ENCODE peak calls at places on chromosome 14, in six cellular contexts. B, E, N, Q, K and U are unnamed samples.
A peak's percentile ranks its signal among the peaks of the same experiment; 100 is the strongest.

GRCh38 chr14:65958664-65959562 is 527.3 kb upstream of the CCDC196 start:
- DNase-seq in B (no peak), E (peak; percentile 29), N (peak; percentile 42), Q (peak; percentile 39), K (peak; percentile 49), U (no peak)

GRCh38 chr14:22276913-22277816 is 311.9 kb downstream of the DAD1 start:
- DNase-seq in B (no peak), E (peak; percentile 10), N (peak; percentile 44), Q (peak; percentile 15), K (peak; percentile 3), U (no peak)

GRCh38 chr14:89849931-89850330 is 104.6 kb downstream of the EFCAB11 start:
- DNase-seq in B (no peak), E (peak; percentile 75), N (no peak), Q (no peak), K (no peak), U (no peak)

GRCh38 chr14:102893452-102893851 is 29.0 kb upstream of the AMN start:
- DNase-seq in B (no peak), E (no peak), N (no peak), Q (no peak), K (no peak), U (no peak)

GRCh38 chr14:33201116-33201515 is 262.4 kb downstream of the NPAS3 start:
- DNase-seq in B (no peak), E (no peak), N (no peak), Q (no peak), K (no peak), U (no peak)

GRCh38 chr14:96156804-96157760 is 47.6 kb upstream of the BDKRB2 start:
- DNase-seq in B (no peak), E (no peak), N (no peak), Q (no peak), K (peak; percentile 50), U (no peak)

GRCh38 chr14:71529855-71530254 is 402.4 kb upstream of the RGS6 start:
- DNase-seq in B (peak; percentile 43), E (no peak), N (peak; percentile 15), Q (no peak), K (no peak), U (no peak)

GRCh38 chr14:72463291-72463866 is 430.5 kb downstream of the DPF3 start:
- DNase-seq in B (no peak), E (peak; percentile 85), N (peak; percentile 63), Q (peak; percentile 64), K (no peak), U (no peak)

GRCh38 chr14:71711619-71712018 is 220.6 kb upstream of the RGS6 start:
- DNase-seq in B (no peak), E (peak; percentile 91), N (peak; percentile 91), Q (peak; percentile 38), K (no peak), U (peak; percentile 52)

GRCh38 chr14:77880056-77880455 is 80.1 kb downstream of the ADCK1 start:
- DNase-seq in B (no peak), E (no peak), N (no peak), Q (no peak), K (no peak), U (no peak)

GRCh38 chr14:103149847-103150246 is 26.6 kb downstream of the TNFAIP2 start:
- DNase-seq in B (no peak), E (no peak), N (no peak), Q (no peak), K (no peak), U (no peak)

GRCh38 chr14:64253672-64254071 is 40.5 kb downstream of the ESR2 start:
- DNase-seq in B (no peak), E (peak; percentile 74), N (no peak), Q (no peak), K (no peak), U (no peak)

GRCh38 chr14:68941820-68942219 is 37.3 kb downstream of the ACTN1 start:
- DNase-seq in B (peak; percentile 63), E (peak; percentile 100), N (peak; percentile 93), Q (peak; percentile 95), K (no peak), U (peak; percentile 85)

GRCh38 chr14:65414961-65415589 is 2.5 kb downstream of the FUT8 start:
- DNase-seq in B (no peak), E (peak; percentile 50), N (peak; percentile 34), Q (peak; percentile 7), K (peak; percentile 31), U (no peak)

GRCh38 chr14:101480747-101481530 is 80.4 kb upstream of the DIO3 start:
- DNase-seq in B (no peak), E (no peak), N (peak; percentile 37), Q (peak; percentile 76), K (no peak), U (peak; percentile 2)

GRCh38 chr14:71574976-71575375 is 357.3 kb upstream of the RGS6 start:
- DNase-seq in B (no peak), E (peak; percentile 89), N (peak; percentile 62), Q (peak; percentile 14), K (no peak), U (no peak)

GRCh38 chr14:70644016-70644415 is 2.3 kb downstream of the TTC9 start:
- DNase-seq in B (no peak), E (no peak), N (no peak), Q (no peak), K (no peak), U (no peak)

GRCh38 chr14:93089501-93090269 is 26.0 kb downstream of the ITPK1 start:
- DNase-seq in B (no peak), E (peak; percentile 66), N (peak; percentile 20), Q (no peak), K (no peak), U (no peak)

GRCh38 chr14:35747379-35747778 is 61.7 kb downstream of the RALGAPA1 start:
- DNase-seq in B (no peak), E (no peak), N (peak; percentile 43), Q (peak; percentile 11), K (no peak), U (no peak)

GRCh38 chr14:30658645-30659044 is 36.5 kb downstream of the SCFD1 start:
- DNase-seq in B (no peak), E (no peak), N (no peak), Q (no peak), K (no peak), U (no peak)

GRCh38 chr14:63308723-63309317 is 9.9 kb downstream of the GPHB5 start:
- DNase-seq in B (no peak), E (peak; percentile 4), N (peak; percentile 12), Q (no peak), K (peak; percentile 12), U (no peak)

GRCh38 chr14:55840821-55841220 is 260.8 kb downstream of the KTN1 start:
- DNase-seq in B (no peak), E (no peak), N (no peak), Q (no peak), K (no peak), U (no peak)

GRCh38 chr14:66982247-66982646 is 207.0 kb upstream of the GARIN2 start:
- DNase-seq in B (no peak), E (no peak), N (no peak), Q (no peak), K (no peak), U (no peak)